ENCODE peak calls at places on chromosomes 13 and 19, in eight cellular contexts. O is stomach, C is tibial nerve, A is suprapubic skin, R is transverse colon, K is GM12878, Q is HepG2, Y is SK-N-SH. N is an unnamed sample.

GRCh38 chr13:38872693-38873092 is 117.9 kb downstream of the STOML3 start:
- DNase-seq in O (no peak), C (peak; percentile 25), A (no peak), R (peak; percentile 11), K (no peak), Q (peak; percentile 35), Y (peak; percentile 41), N (peak; percentile 38)

GRCh38 chr13:30332516-30333165 is 25.3 kb upstream of the KATNAL1 start:
- DNase-seq in O (no peak), C (no peak), A (no peak), R (no peak), K (no peak), Q (no peak), Y (no peak), N (no peak)

GRCh38 chr19:38036707-38037106 is 129.7 kb downstream of the SIPA1L3 start:
- DNase-seq in O (no peak), C (no peak), A (no peak), R (no peak), K (no peak), Q (no peak), Y (no peak), N (no peak)

GRCh38 chr19:42113641-42114348 is 18.5 kb downstream of the POU2F2 start:
- DNase-seq in O (no peak), C (no peak), A (no peak), R (no peak), K (peak; percentile 40), Q (peak; percentile 33), Y (no peak), N (no peak)

GRCh38 chr13:105665284-105665683 is 870.2 kb downstream of the EFNB2 start:
- DNase-seq in O (no peak), C (no peak), A (no peak), R (no peak), K (no peak), Q (no peak), Y (no peak), N (no peak)

GRCh38 chr19:8577247-8577646 is at the start of gene MYO1F:
- DNase-seq in O (peak; percentile 41), C (peak; percentile 43), A (peak; percentile 73), R (peak; percentile 66), K (no peak), Q (no peak), Y (no peak), N (no peak)

GRCh38 chr19:49613374-49613773 is 22.4 kb downstream of the PRR12 start:
- DNase-seq in O (no peak), C (no peak), A (no peak), R (no peak), K (no peak), Q (no peak), Y (no peak), N (no peak)

GRCh38 chr19:18322318-18322758 is 538 bp downstream of the LSM4 start:
- DNase-seq in O (peak; percentile 55), C (no peak), A (no peak), R (peak; percentile 84), K (no peak), Q (peak; percentile 74), Y (peak; percentile 73), N (no peak)

GRCh38 chr19:13964776-13965175 is 12.5 kb downstream of the DCAF15 start:
- DNase-seq in O (no peak), C (no peak), A (no peak), R (no peak), K (no peak), Q (no peak), Y (no peak), N (no peak)

GRCh38 chr19:2952953-2953481 is 8.2 kb upstream of the ZNF77 start:
- DNase-seq in O (peak; percentile 85), C (no peak), A (no peak), R (peak; percentile 82), K (no peak), Q (peak; percentile 37), Y (no peak), N (no peak)

GRCh38 chr13:50643055-50643454 is 200.4 kb downstream of the DLEU7 start:
- DNase-seq in O (no peak), C (no peak), A (no peak), R (no peak), K (no peak), Q (no peak), Y (no peak), N (no peak)

GRCh38 chr19:37953576-37954303 is 46.7 kb downstream of the SIPA1L3 start:
- DNase-seq in O (no peak), C (no peak), A (no peak), R (no peak), K (no peak), Q (no peak), Y (no peak), N (no peak)

GRCh38 chr13:48582086-48582485 is 49.2 kb upstream of the RCBTB2 start:
- DNase-seq in O (no peak), C (no peak), A (no peak), R (no peak), K (no peak), Q (no peak), Y (no peak), N (no peak)

GRCh38 chr13:48579167-48579918 is 46.5 kb upstream of the RCBTB2 start:
- DNase-seq in O (peak; percentile 72), C (no peak), A (no peak), R (peak; percentile 18), K (peak; percentile 94), Q (no peak), Y (no peak), N (no peak)

GRCh38 chr13:48580886-48581285 is 48.0 kb upstream of the RCBTB2 start:
- DNase-seq in O (no peak), C (no peak), A (no peak), R (no peak), K (no peak), Q (no peak), Y (no peak), N (no peak)

GRCh38 chr13:48578516-48579166 is 45.8 kb upstream of the RCBTB2 start:
- DNase-seq in O (no peak), C (no peak), A (no peak), R (no peak), K (no peak), Q (no peak), Y (no peak), N (no peak)

DNA sequence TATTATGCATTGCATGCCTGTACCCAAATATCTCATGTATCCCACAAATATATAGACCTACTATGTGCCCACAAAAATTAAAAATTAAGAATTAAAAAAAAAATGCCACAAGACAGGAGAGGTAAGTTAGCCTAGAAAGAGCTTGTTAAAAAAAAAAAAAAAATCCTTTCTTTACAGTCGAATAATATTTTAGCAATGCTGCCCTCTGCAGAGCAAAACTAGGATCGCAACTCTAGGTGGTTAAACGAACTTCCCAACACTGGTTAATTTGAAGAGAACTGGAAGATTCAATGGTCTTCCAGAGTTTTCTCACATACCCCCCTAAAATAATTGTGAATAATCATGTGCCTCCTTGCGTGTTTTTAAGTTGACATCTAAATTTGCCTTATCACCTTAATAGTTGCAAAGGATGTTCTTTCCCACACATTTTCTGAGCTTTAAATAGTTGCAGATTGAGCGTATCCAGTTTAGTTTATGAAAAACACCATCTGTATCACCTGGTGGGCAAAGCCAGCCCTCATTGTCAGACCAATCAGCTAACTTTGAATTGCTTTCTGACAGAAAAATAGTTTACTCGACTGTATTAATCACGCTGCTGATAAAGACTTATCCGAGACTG is 47.4 kb upstream of the RCBTB2 start:
- DNase-seq in O (peak; percentile 85), C (peak; percentile 99), A (no peak), R (peak; percentile 84), K (no peak), Q (peak; percentile 52), Y (peak; percentile 45), N (peak; percentile 84)
- TF ChIP-seq EP300 in O (no peak), C (no peak), A (no peak), R (no peak), K (no peak), Q (no peak), Y (no peak), N (no peak)

DNA sequence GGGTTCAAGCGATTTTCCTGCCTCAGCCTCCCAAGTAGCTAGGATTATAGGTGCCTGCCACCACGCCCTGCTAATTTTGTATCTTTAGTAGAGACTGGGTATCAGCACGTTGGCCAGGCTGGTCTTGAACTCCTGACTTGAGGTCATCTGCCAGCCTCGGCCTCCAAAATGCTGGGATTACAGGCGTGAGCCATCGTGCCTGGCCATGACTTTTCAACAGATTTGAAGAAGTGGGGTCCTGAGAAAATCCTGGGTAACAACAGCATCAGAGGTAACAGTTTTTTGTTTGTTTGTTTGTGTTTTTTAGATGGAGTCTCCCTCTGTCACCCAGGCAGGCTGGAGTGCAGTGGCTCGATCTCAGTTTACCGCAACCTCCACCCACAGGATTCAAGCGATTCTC is 3.6 kb downstream of the JUNB start:
- DNase-seq in O (no peak), C (no peak), A (no peak), R (no peak), K (no peak), Q (no peak), Y (no peak), N (no peak)
- H3K27ac ChIP-seq in O (peak overlapping the region; percentile 59), C (peak overlapping the region; percentile 38), A (peak overlapping the region; percentile 97), R (peak overlapping the region; percentile 97), K (no peak overlapping the region), Q (no peak overlapping the region), Y (no peak overlapping the region), N (no peak overlapping the region)

DNA sequence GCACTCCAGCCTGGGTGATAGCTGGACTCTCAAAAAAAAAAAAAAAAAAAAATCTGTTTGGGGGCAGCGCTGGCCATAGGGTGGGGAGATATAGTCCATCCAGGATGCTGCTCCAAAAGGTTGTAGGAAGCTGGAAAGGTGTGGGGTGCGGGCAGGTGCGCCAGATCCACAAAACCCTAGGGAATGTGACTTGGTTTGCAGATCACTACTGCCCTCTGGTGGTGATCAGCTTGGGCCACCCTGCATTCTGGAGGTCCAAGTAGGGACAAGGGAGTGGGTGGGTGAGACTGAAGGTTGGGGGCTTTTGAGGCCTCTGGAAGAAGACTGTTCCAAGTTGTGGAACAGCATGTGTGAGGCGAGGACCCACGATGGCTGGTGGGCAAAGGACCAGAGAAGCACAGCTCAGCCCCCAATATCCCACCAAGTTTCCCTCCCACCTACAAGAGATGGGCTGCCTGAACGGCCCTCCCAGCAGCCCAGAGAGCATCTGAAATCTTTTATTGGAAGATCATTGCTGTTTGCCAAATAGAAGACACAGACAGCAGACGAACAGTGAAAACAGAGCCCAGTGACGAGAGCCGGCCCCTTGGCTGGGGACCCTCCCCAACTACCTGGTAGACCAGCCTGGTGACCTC is 10.4 kb upstream of the TYK2 start:
- DNase-seq in O (peak; percentile 79), C (peak; percentile 85), A (peak; percentile 78), R (peak; percentile 71), K (no peak), Q (peak; percentile 64), Y (peak; percentile 85), N (peak; percentile 71)
- H3K36me3 ChIP-seq in O (peaks cover 51% of the 10 kb centered on the region), C (peaks cover 24% of the 10 kb centered on the region), A (peaks cover 51% of the 10 kb centered on the region), R (no peaks in the 10 kb centered on the region), K (peaks cover 5% of the 10 kb centered on the region), Q (peaks cover 16% of the 10 kb centered on the region), Y (peaks cover 28% of the 10 kb centered on the region), N (no peaks in the 10 kb centered on the region)

DNA sequence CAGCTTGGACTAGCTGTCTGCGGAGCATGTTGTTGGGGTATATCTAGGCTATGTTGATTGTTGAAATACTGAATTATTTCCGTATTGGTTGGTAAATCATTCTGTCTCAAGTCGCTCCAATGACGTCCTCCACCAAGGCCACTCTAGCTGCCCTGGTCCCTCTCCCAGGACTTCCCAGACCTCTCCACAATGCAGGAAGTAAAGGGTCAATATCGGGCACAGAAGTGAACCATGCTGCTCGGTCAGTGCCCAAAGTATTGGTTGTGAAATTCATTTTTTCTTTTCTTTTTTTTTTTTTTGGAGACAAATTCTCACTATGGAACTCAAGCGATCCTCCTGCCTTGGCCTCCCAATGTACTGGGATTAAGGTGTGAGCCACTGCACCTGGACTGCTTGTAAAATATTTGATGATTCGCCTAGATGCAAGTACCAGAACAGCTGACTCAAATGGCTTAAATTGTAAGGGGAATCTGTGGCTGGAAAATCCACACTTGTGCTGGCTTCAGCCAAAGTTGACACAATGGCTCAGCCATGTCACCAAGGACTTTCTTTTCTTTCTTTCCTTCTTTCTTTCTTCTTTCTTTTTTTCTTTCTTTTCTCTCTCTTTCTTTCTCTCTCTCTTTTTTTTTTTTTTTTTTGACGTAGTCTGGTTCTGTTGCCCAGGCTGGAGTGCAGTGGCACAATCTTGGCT is 43.7 kb downstream of the NUMBL start:
- DNase-seq in O (no peak), C (no peak), A (no peak), R (no peak), K (no peak), Q (no peak), Y (no peak), N (no peak)
- TF ChIP-seq EP300 in O (no peak), C (no peak), A (no peak), R (no peak), K (no peak), Q (no peak), Y (no peak), N (no peak)